ENCODE peak calls at places on chromosomes 11 and 22, in four cellular contexts. N is stomach, L is transverse colon, D is H1. T is an unnamed sample. For H3K4me1, the result is how much of the 10 kb centered on the place peaks cover.

GRCh38 chr11:35619754-35620640 is 1.7 kb downstream of the FJX1 start:
- DNase-seq in L (peak), N (no peak), D (no peak), T (no peak)

GRCh38 chr11:43989162-43989961 is 46.9 kb downstream of the C11orf96 start:
- DNase-seq in L (no peak), N (no peak), D (no peak), T (no peak)

GRCh38 chr11:7544021-7544420 is 30.2 kb downstream of the PPFIBP2 start:
- DNase-seq in D (no peak), N (no peak), L (no peak), T (no peak)

GRCh38 chr11:71482216-71482615 is 29.2 kb downstream of the NADSYN1 start:
- DNase-seq in L (no peak), D (no peak), N (no peak), T (no peak)

GRCh38 chr11:65983589-65983987 is 18.4 kb downstream of the EIF1AD start:
- DNase-seq in L (no peak), N (no peak), D (no peak), T (no peak)

GRCh38 chr11:105447936-105448702 is 161.8 kb upstream of the GRIA4 start:
- DNase-seq in L (no peak), N (no peak), D (no peak), T (no peak)

GRCh38 chr11:107999759-108000455 is 8.8 kb upstream of the CUL5 start:
- DNase-seq in D (peak), N (no peak), L (no peak), T (no peak)

GRCh38 chr11:15865212-15865987 is 490.9 kb downstream of the SOX6 start:
- DNase-seq in L (no peak), N (no peak), D (no peak), T (no peak)

GRCh38 chr11:81267246-81267645 is 1466.4 kb downstream of the FAM181B start:
- DNase-seq in N (no peak), D (no peak), L (no peak), T (no peak)

GRCh38 chr11:132072044-132072879 is 701.8 kb downstream of the NTM start:
- DNase-seq in N (no peak), D (peak), L (no peak), T (no peak)

GRCh38 chr11:16839821-16840220 is 101.4 kb downstream of the C11orf58 start:
- DNase-seq in N (no peak), L (no peak), D (no peak), T (no peak)

GRCh38 chr11:71197096-71197495 is 55.3 kb downstream of the SHANK2 start:
- DNase-seq in L (no peak), N (no peak), D (no peak), T (no peak)

GRCh38 chr11:62153617-62154016 is 29.8 kb downstream of the INCENP start:
- DNase-seq in L (no peak), D (no peak), N (no peak), T (no peak)

GRCh38 chr11:131770801-131771200 is 400.4 kb downstream of the NTM start:
- DNase-seq in N (no peak), D (no peak), L (no peak), T (no peak)

GRCh38 chr11:3674189-3674588 is 3.0 kb upstream of the CHRNA10 start:
- DNase-seq in D (peak), L (no peak), N (no peak), T (no peak)

GRCh38 chr11:132941761-132942160 is 590.5 kb downstream of the OPCML start:
- DNase-seq in L (no peak), D (no peak), N (no peak), T (no peak)

GRCh38 chr11:61488651-61489291 is 19.8 kb upstream of the LRRC10B start:
- DNase-seq in N (peak), D (no peak), L (peak), T (peak)

GRCh38 chr11:14393129-14393528 is 34.1 kb upstream of the RRAS2 start:
- DNase-seq in N (no peak), L (no peak), D (no peak), T (no peak)

GRCh38 chr22:42577623-42578240 is 24.0 kb downstream of the SERHL2 start:
- DNase-seq in D (no peak), N (no peak), L (no peak), T (no peak)

GRCh38 chr11:94781822-94782221 is 13.7 kb downstream of the AMOTL1 start:
- DNase-seq in N (no peak), D (no peak), L (no peak), T (no peak)

GRCh38 chr11:58926695-58927094 is 12.6 kb upstream of the GLYATL1 start:
- DNase-seq in N (no peak), D (no peak), L (no peak), T (no peak)

GRCh38 chr11:62413060-62413696 is 5.7 kb upstream of the SCGB1A1 start:
- DNase-seq in N (no peak), L (no peak), D (no peak), T (no peak)

GRCh38 chr11:114108501-114109205 is 49.1 kb downstream of the ZBTB16 start:
- DNase-seq in L (no peak), D (no peak), N (no peak), T (no peak)

GRCh38 chr11:114102993-114103896 is 43.7 kb downstream of the ZBTB16 start:
- DNase-seq in D (no peak), L (no peak), N (no peak), T (no peak)

GRCh38 chr11:114110123-114110522 is 50.6 kb downstream of the ZBTB16 start:
- DNase-seq in N (no peak), D (no peak), L (no peak), T (no peak)

GRCh38 chr11:114109206-114110090 is 49.9 kb downstream of the ZBTB16 start:
- DNase-seq in D (no peak), N (no peak), L (no peak), T (no peak)

DNA sequence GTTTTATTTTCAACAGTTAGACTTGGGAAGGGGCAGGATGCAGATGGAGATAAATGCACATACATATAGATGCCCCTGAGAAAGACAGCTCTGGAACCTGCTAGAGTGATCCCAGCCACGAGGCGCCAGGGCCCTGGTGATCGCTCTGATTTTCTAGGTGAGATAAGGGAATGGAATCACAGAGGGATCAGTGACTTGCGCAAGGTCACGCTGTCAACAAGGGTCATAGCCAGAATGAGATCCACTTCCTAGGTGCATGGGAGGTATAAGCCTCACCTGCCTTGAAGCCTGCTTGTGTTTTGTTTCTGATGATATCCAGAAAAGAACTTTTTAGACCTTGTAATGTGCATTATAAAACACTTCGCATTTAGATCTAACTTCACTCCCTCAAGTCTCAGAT is 47.5 kb downstream of the ZBTB16 start:
- DNase-seq in D (no peak), N (no peak), L (no peak), T (no peak)
- H3K4me1 ChIP-seq in D (under half), N (under half), L (under half), T (under half)

DNA sequence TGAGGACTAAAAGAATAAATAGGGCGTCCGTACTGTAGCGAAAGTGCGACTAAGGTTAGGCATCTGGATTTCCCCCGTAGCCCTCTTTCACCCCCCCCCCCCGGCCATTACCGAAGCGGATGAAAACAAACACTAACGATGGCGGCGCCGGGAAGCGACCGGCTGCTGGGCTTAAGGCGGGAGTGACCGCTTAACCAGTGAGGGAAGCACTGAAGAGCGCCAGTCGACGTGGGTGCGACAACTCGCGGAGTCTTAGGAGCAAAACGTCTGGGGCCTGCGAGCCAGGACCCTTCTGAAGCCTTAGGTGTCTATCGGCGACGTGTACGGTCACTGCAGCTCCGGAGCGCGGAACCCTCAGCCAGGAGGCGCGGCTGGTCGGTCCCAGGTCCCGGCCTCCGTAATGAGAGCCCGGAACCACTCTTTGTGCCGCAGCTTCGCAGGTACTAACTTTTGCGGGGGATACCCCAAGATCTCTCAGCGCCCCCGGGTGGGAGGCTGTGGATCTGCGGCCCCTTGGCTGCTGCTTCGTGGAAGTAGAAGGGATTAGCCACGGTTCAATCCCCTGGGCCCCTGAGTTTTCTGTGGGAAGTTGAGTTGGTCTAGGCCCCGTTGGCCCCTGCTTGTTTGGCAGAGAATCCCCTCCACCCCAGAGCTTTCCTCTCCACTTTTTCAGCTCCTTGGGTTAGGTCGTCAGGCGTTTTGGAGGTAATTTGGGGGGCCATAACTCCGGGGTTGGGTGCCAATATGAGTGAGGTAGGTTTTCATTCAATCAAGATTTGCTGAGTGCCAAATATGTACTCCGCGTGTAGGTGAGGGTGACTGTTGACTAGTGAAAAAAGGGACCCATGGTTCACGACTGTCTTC is at the start of gene ATG13:
- DNase-seq in L (peak), D (peak), N (peak), T (peak)
- TF ChIP-seq POLR2AphosphoS5 in L (no peak), D (peak), N (peak), T (peak)

GRCh38 chr11:117068303-117068860 is 29.8 kb downstream of the SIK3 start:
- DNase-seq in D (no peak), L (no peak), N (no peak), T (no peak)

GRCh38 chr11:117066959-117067358 is 31.3 kb downstream of the SIK3 start:
- DNase-seq in L (no peak), N (no peak), D (no peak), T (no peak)

GRCh38 chr11:117072517-117073218 is 25.6 kb downstream of the SIK3 start:
- DNase-seq in L (no peak), D (no peak), N (no peak), T (no peak)

GRCh38 chr11:117071344-117071787 is 26.9 kb downstream of the SIK3 start:
- DNase-seq in D (no peak), L (peak), N (peak), T (peak)

GRCh38 chr11:117070016-117070415 is 28.2 kb downstream of the SIK3 start:
- DNase-seq in N (no peak), L (no peak), D (no peak), T (no peak)
- H3K27ac ChIP-seq in N (no peak), L (no peak), D (no peak), T (peak)

DNA sequence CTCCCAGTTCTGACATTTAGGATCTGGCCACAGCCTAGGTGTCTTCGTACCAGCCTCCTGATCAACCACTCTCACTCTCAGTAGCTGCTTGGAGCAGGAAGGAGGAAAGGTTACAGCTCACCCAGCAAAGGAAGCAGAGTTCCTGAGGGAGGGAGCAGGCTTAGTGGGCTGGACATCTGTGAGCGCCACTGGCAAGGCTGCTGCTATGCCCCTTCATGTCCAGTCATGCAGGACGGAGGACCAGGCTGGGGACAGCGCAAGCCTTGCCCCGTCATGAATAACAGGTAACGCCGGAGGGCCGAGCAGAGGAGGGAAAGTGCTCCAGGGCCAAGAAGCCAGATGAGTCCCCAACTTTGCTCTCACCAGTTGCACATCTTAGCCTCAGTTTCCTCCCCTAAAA is 25.8 kb downstream of the TPST2 start:
- DNase-seq in D (no peak), L (no peak), N (no peak), T (no peak)
- H3K4me1 ChIP-seq in D (under half), L (under half), N (under half), T (under half)

GRCh38 chr11:76672431-76673163 is 2.0 kb upstream of the LRRC32 start:
- DNase-seq in N (no peak), D (no peak), L (peak), T (no peak)

GRCh38 chr11:76669901-76670474 is 559 bp downstream of the LRRC32 start:
- DNase-seq in D (no peak), L (no peak), N (no peak), T (no peak)

GRCh38 chr11:76671236-76671590 is 666 bp upstream of the LRRC32 start:
- DNase-seq in D (no peak), L (no peak), N (no peak), T (no peak)

GRCh38 chr11:76671626-76672309 is 1.2 kb upstream of the LRRC32 start:
- DNase-seq in N (no peak), L (no peak), D (no peak), T (no peak)

GRCh38 chr11:76670475-76671235 is at the start of gene LRRC32:
- DNase-seq in L (peak), D (no peak), N (peak), T (no peak)
- TF ChIP-seq POLR2AphosphoS5 in L (no peak), D (no peak), N (peak), T (no peak)

DNA sequence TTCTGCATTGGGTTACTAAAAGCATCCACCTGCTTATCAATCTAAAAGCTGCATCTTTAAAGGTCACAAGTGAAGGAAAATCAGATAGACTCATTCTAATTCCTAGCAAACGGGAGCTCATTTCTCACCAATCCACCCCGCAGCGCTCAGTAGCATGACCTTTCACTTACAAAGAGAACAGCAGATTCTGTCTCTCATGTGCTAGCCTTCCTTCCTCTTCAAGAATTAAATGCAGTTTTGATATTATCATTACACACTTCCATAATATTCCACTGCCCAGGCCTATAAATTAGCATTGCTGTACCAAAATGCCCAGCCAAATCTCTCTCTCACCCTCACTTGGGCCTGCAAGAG is 212.8 kb downstream of the CADM1 start:
- DNase-seq in D (no peak), L (no peak), N (no peak), T (no peak)
- H3K27ac ChIP-seq in D (no peak), L (no peak), N (no peak), T (no peak)

GRCh38 chr11:9804414-9804902 is 140.6 kb downstream of the SWAP70 start:
- DNase-seq in N (no peak), L (no peak), D (no peak), T (no peak)
- H3K4me1 ChIP-seq in N (under half), L (under half), D (under half), T (under half)

GRCh38 chr22:26574001-26574723 is 15.8 kb downstream of the TPST2 start:
- DNase-seq in N (no peak), L (no peak), D (no peak), T (no peak)
- TF ChIP-seq POLR2AphosphoS5 in N (no peak), L (no peak), D (no peak), T (no peak)

T was measured in breast epithelium.